ENCODE peak calls at places on chromosomes 5 and 9, in four cellular contexts. T is fibroblast of lung, Z is fibroblast of villous mesenchyme, W is ovary. K is an unnamed sample.

GRCh38 chr9:107557236-107557990 is 67.8 kb upstream of the KLF4 start:
- DNase-seq in W (no peak), Z (peak), T (peak), K (peak)

GRCh38 chr9:137524161-137524560 is 26.0 kb downstream of the PNPLA7 start:
- DNase-seq in W (no peak), Z (no peak), T (no peak), K (no peak)

GRCh38 chr5:157506981-157507780 is 47.2 kb downstream of the NIPAL4 start:
- DNase-seq in W (no peak), T (peak), Z (peak), K (peak)

GRCh38 chr9:126676685-126677143 is 63.0 kb downstream of the LMX1B start:
- DNase-seq in Z (no peak), W (no peak), T (no peak), K (no peak)

GRCh38 chr9:2281803-2282185 is 266.6 kb downstream of the SMARCA2 start:
- DNase-seq in W (no peak), T (peak), Z (peak), K (no peak)

GRCh38 chr9:37747271-37747753 is 6.3 kb upstream of the TRMT10B start:
- DNase-seq in T (peak), Z (peak), W (peak), K (peak)

GRCh38 chr5:111548992-111549649 is 36.8 kb upstream of the STARD4 start:
- DNase-seq in Z (peak), W (no peak), T (peak), K (no peak)

GRCh38 chr9:135039916-135040645 is 47.4 kb upstream of the OLFM1 start:
- DNase-seq in W (peak), Z (no peak), T (no peak), K (no peak)

GRCh38 chr5:68379275-68380026 is 163.9 kb downstream of the PIK3R1 start:
- DNase-seq in T (peak), Z (peak), W (no peak), K (no peak)

GRCh38 chr5:143648696-143649095 is 163.3 kb upstream of the HMHB1 start:
- DNase-seq in W (no peak), Z (no peak), T (no peak), K (no peak)

GRCh38 chr5:144254552-144254951 is 83.9 kb downstream of the KCTD16 start:
- DNase-seq in W (no peak), Z (no peak), T (no peak), K (no peak)

GRCh38 chr5:139061856-139062255 is 136.3 kb downstream of the SIL1 start:
- DNase-seq in W (no peak), Z (peak), T (peak), K (peak)

GRCh38 chr5:124658867-124659557 is 87.4 kb downstream of the ZNF608 start:
- DNase-seq in W (no peak), T (no peak), Z (no peak), K (no peak)

GRCh38 chr5:176533894-176534611 is 3.1 kb downstream of the RNF44 start:
- DNase-seq in W (peak), T (peak), Z (no peak), K (no peak)
- H3K4me3 ChIP-seq in W (no peak), T (peak), Z (no peak), K (no peak)

DNA sequence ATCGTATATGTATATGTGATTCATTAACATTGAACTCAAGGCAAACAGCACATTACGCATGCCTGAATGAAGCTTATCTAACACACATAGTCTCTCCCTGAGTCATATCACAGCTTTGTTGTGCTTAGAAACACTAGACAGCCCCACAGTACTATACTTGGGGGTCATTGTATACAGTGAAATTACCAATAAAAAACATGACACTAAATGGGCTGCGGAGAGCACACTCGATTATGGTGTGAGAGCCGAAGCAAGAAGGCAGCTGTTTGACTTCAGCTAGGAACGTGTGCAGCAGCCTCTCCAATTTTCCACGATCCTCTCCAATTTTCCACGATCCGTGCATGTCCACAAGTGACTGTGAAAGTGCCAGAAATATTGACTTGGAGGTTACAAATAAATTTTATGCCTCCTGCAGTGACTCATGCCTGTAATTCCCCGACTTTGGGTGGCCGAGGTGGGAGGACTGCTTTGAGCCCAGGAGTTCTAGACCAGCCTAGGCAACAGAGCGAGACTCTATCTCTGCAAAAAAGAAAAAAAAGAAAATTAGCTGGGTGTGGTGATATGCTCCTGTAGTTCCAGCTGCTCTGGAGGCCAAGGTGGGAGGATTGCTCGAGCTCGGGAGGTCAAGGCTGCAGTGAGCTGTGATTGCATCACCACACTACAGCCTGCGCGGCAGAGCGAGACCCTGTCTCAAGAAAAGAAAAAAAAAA is 102.4 kb downstream of the DAPK1 start:
- DNase-seq in Z (peak), W (peak), T (peak), K (peak)
- H3K4me3 ChIP-seq in Z (no peak), W (no peak), T (peak), K (peak)

GRCh38 chr5:41510176-41510831 is at the start of gene PLCXD3:
- DNase-seq in W (peak), Z (no peak), T (peak), K (peak)
- H3K4me3 ChIP-seq in W (peak), Z (peak), T (peak), K (peak)

DNA sequence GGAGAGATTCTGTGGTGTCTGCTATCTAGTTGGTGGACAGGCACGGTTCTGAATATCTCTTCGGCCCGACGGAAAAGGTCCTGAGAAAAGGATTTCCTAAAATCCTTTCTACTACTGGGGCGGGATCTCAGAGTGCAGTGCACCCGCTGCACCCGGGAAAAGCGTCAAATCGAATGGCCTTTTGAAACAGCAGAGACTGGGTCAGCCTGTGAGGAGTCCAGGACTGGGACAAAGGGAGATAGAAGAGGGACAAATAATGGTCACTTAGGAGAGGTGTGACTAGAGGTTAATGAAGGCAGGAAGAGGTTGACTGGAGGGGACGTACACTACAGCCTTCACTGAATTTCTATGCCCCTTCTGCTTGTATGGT is 1.5 kb downstream of the PLPPR1 start:
- DNase-seq in T (no peak), Z (no peak), W (no peak), K (no peak)
- H3K4me3 ChIP-seq in T (no peak), Z (no peak), W (no peak), K (no peak)

GRCh38 chr9:26508897-26509296 is 383.7 kb downstream of the CAAP1 start:
- DNase-seq in T (no peak), W (no peak), Z (no peak), K (no peak)
- H3K4me3 ChIP-seq in T (no peak), W (no peak), Z (no peak), K (no peak)